ENCODE peak calls at places on chromosomes 4 and X, in ten cellular contexts. D is NCI-H2081; A is mucosa of descending colon; B is BE2C; X is tibial nerve; K is T-helper 17 cell; E is stimulated activated naive B cell treated with anti-CD40 and anti-IgM and Interleukin-4, amounts not matched to agents 10 μg/mL and 1 μg/mL and 100 μg/mL, for 72 hours; W is ovary; N is prostate gland; S is myocyte. G is an unnamed sample.

GRCh38 chr4:112633477-112634235 is 3.1 kb downstream of the ZGRF1 start:
- DNase-seq in K (no peak), E (no peak), X (no peak), B (no peak), D (no peak), S (peak; percentile 40), N (no peak), W (no peak), A (no peak), G (peak; percentile 12)

GRCh38 chrX:34332336-34332735 is 200.2 kb upstream of the FAM47A start:
- DNase-seq in X (no peak), S (peak; percentile 3), A (no peak), W (no peak), B (no peak), E (no peak), D (no peak), N (no peak), K (no peak), G (no peak)

GRCh38 chrX:10453945-10454344 is 166.4 kb downstream of the MID1 start:
- DNase-seq in N (no peak), D (no peak), A (no peak), X (no peak), E (no peak), S (no peak), B (no peak), K (no peak), W (no peak), G (no peak)

GRCh38 chrX:8988456-8988855 is 45.5 kb downstream of the FAM9B start:
- DNase-seq in S (peak; percentile 48), W (peak; percentile 46), X (no peak), N (peak; percentile 56), B (no peak), K (no peak), D (no peak), A (no peak), E (no peak), G (no peak)

GRCh38 chrX:34656842-34657780 is at the start of gene TMEM47:
- DNase-seq in E (no peak), W (peak; percentile 79), N (peak; percentile 65), K (no peak), X (peak; percentile 30), S (peak; percentile 77), A (peak; percentile 79), D (peak; percentile 76), B (peak; percentile 73), G (peak; percentile 20)

GRCh38 chrX:41559662-41560061 is 112.5 kb downstream of the NYX start:
- DNase-seq in D (no peak), E (no peak), A (no peak), K (no peak), X (no peak), B (no peak), W (peak; percentile 40), S (peak; percentile 28), N (no peak), G (peak; percentile 45)

GRCh38 chr4:170388255-170388654 is 298.5 kb upstream of the AADAT start:
- DNase-seq in W (no peak), A (no peak), B (no peak), S (no peak), E (no peak), N (no peak), D (no peak), K (no peak), X (no peak), G (no peak)

GRCh38 chrX:133587071-133587470 is 171.8 kb upstream of the GPC4 start:
- DNase-seq in K (no peak), D (no peak), E (no peak), S (no peak), B (no peak), A (no peak), N (no peak), W (no peak), X (no peak), G (no peak)